ENCODE peak calls at places on chromosomes 6 and 20, in four cellular contexts. One of them, this sample, is unnamed.
A peak's percentile ranks its signal among the peaks of the same experiment; 100 is the strongest.

GRCh38 chr6:4134841-4135664 is at the start of gene ECI2:
- DNase-seq in HepG2: peak; percentile 71
- DNase-seq in H1: peak; percentile 13
- DNase-seq in K562: peak; percentile 69
- DNase-seq in this sample: peak; percentile 69

GRCh38 chr6:33497157-33497556 is 42.8 kb downstream of the ZBTB9 start:
- DNase-seq in H1: no peak
- DNase-seq in K562: no peak
- DNase-seq in HepG2: no peak
- DNase-seq in this sample: no peak

GRCh38 chr6:132365319-132365907 is 35.9 kb downstream of the MOXD1 start:
- DNase-seq in H1: no peak
- DNase-seq in HepG2: no peak
- DNase-seq in K562: no peak
- DNase-seq in this sample: no peak

GRCh38 chr20:3276400-3277015 is 37.5 kb upstream of the SLC4A11 start:
- DNase-seq in HepG2: peak; percentile 68
- DNase-seq in K562: peak; percentile 17
- DNase-seq in H1: no peak
- DNase-seq in this sample: peak; percentile 49

GRCh38 chr20:4026093-4026601 is 10.8 kb upstream of the RNF24 start:
- DNase-seq in K562: peak; percentile 29
- DNase-seq in H1: no peak
- DNase-seq in HepG2: peak; percentile 29
- DNase-seq in this sample: peak; percentile 36

GRCh38 chr6:10014561-10014960 is 400.3 kb downstream of the TFAP2A start:
- DNase-seq in K562: no peak
- DNase-seq in HepG2: no peak
- DNase-seq in H1: no peak
- DNase-seq in this sample: no peak

GRCh38 chr20:37770908-37771307 is 77.1 kb downstream of the CTNNBL1 start:
- DNase-seq in H1: no peak
- DNase-seq in HepG2: no peak
- DNase-seq in K562: no peak
- DNase-seq in this sample: no peak

GRCh38 chr6:166619912-166620311 is 7.1 kb downstream of the RPS6KA2 start:
- DNase-seq in HepG2: no peak
- DNase-seq in H1: no peak
- DNase-seq in K562: no peak
- DNase-seq in this sample: no peak

GRCh38 chr20:19747903-19748302 is 10.2 kb upstream of the RIN2 start:
- DNase-seq in K562: no peak
- DNase-seq in H1: no peak
- DNase-seq in HepG2: no peak
- DNase-seq in this sample: no peak

DNA sequence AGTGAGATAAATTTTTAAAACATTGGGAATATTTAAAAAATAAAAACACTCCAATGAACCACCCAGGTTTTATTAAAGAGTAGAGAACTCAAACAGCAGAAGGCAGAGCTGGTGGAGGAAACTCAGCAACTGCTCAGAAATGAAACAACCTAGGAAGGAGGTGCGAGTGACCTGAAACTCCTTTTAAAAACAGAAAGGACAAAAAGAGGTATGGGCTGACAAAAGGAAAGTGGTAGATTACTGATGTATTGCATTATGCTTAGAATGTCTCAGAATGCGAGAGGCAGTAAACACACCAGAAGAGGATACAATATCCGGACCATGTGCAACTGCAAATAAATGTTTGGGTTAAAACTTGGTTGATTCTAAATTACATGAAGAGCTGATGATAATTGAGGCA is 97.6 kb downstream of the ESR1 start:
- DNase-seq in H1: no peak
- DNase-seq in K562: no peak
- DNase-seq in HepG2: no peak
- DNase-seq in this sample: no peak
- H3K4me2 ChIP-seq in H1: no peak overlapping the region
- H3K4me2 ChIP-seq in K562: no peak overlapping the region
- H3K4me2 ChIP-seq in HepG2: no peak overlapping the region
- H3K4me2 ChIP-seq in this sample: no peak overlapping the region

GRCh38 chr6:135212935-135213334 is 31.8 kb downstream of the MYB start:
- DNase-seq in K562: no peak
- DNase-seq in HepG2: no peak
- DNase-seq in H1: no peak
- DNase-seq in this sample: no peak
- TF ChIP-seq PHF8 in K562: no peak
- TF ChIP-seq PHF8 in HepG2: no peak
- TF ChIP-seq PHF8 in H1: no peak
- TF ChIP-seq PHF8 in this sample: no peak

GRCh38 chr20:36736451-36737182 is 9.3 kb downstream of the NDRG3 start:
- DNase-seq in HepG2: no peak
- DNase-seq in H1: no peak
- DNase-seq in K562: no peak
- DNase-seq in this sample: no peak
- H3K4me2 ChIP-seq in HepG2: no peak overlapping the region
- H3K4me2 ChIP-seq in H1: no peak overlapping the region
- H3K4me2 ChIP-seq in K562: no peak overlapping the region
- H3K4me2 ChIP-seq in this sample: no peak overlapping the region

DNA sequence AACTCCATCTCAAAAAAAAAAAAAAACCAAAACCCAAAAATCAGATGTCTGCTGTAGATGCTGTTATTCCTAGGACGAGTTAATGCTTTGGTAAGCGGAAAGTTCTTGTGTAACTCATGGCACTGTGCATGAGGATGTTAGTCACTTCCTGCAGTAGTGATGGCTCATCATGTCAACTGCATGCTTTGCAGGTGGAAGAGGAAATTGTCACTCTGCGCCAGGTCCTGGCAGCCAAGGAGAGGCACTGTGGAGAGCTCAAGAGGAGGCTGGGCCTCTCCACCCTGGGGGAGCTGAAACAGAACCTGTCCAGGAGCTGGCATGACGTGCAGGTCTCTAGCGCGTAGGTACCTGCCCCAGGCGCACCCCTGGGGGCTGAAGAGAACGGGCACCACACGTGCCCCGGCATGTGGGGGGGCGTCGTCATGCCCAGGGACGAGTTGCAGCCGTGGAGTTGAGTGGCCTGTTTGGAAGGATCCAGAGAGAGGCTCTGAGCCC is 8.5 kb downstream of the TPD52L2 start:
- DNase-seq in H1: no peak
- DNase-seq in K562: no peak
- DNase-seq in HepG2: no peak
- DNase-seq in this sample: peak; percentile 43
- TF ChIP-seq PHF8 in H1: no peak
- TF ChIP-seq PHF8 in K562: no peak
- TF ChIP-seq PHF8 in HepG2: no peak
- TF ChIP-seq PHF8 in this sample: no peak

GRCh38 chr20:41138527-41139226 is 1.3 kb downstream of the PLCG1 start:
- DNase-seq in HepG2: peak; percentile 40
- DNase-seq in H1: no peak
- DNase-seq in K562: no peak
- DNase-seq in this sample: no peak

GRCh38 chr20:41139227-41140093 is 2.1 kb downstream of the PLCG1 start:
- DNase-seq in HepG2: no peak
- DNase-seq in K562: no peak
- DNase-seq in H1: no peak
- DNase-seq in this sample: no peak

GRCh38 chr20:41137412-41138216 is at the start of gene PLCG1:
- DNase-seq in H1: peak; percentile 61
- DNase-seq in K562: peak; percentile 84
- DNase-seq in HepG2: peak; percentile 72
- DNase-seq in this sample: peak; percentile 47

GRCh38 chr20:41136695-41137411 is 490 bp upstream of the PLCG1 start:
- DNase-seq in K562: peak; percentile 97
- DNase-seq in HepG2: peak; percentile 84
- DNase-seq in H1: peak; percentile 56
- DNase-seq in this sample: peak; percentile 91

DNA sequence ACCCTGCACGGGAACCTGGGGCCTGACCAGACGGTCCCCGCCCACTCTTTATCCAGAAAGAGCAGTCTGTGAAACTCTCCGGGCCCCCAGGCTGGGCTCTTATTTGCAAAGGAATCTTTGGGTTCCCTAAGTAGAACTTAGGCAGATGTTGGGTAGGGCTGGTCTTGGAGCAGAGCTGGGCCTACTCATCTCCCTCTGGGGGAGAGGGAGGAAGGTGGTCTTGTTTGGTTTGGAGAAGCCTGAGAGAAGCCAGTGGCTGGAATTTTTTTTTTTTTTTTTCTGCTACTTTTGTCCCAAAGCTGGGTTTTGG is 829 bp downstream of the PLCG1 start:
- DNase-seq in HepG2: peak; percentile 39
- DNase-seq in K562: no peak
- DNase-seq in H1: no peak
- DNase-seq in this sample: no peak
- H3K4me2 ChIP-seq in HepG2: peak overlapping the region; percentile 97
- H3K4me2 ChIP-seq in K562: peak overlapping the region; percentile 81
- H3K4me2 ChIP-seq in H1: peak overlapping the region; percentile 97
- H3K4me2 ChIP-seq in this sample: peak overlapping the region; percentile 98

GRCh38 chr6:35558571-35558970 is 45.9 kb upstream of the TULP1 start:
- DNase-seq in K562: no peak
- DNase-seq in HepG2: no peak
- DNase-seq in H1: no peak
- DNase-seq in this sample: no peak

GRCh38 chr6:35564733-35565132 is 52.0 kb upstream of the TULP1 start:
- DNase-seq in H1: no peak
- DNase-seq in HepG2: no peak
- DNase-seq in K562: no peak
- DNase-seq in this sample: no peak

GRCh38 chr6:35561113-35561512 is 48.4 kb upstream of the TULP1 start:
- DNase-seq in H1: no peak
- DNase-seq in K562: no peak
- DNase-seq in HepG2: no peak
- DNase-seq in this sample: no peak

GRCh38 chr6:35566794-35567193 is 54.1 kb upstream of the TULP1 start:
- DNase-seq in H1: no peak
- DNase-seq in HepG2: no peak
- DNase-seq in K562: no peak
- DNase-seq in this sample: no peak

GRCh38 chr6:35562060-35562459 is 49.4 kb upstream of the TULP1 start:
- DNase-seq in HepG2: no peak
- DNase-seq in K562: no peak
- DNase-seq in H1: no peak
- DNase-seq in this sample: no peak
- TF ChIP-seq PHF8 in HepG2: no peak
- TF ChIP-seq PHF8 in K562: no peak
- TF ChIP-seq PHF8 in H1: no peak
- TF ChIP-seq PHF8 in this sample: no peak

This sample was measured in A549.